ENCODE peak calls at places on chromosomes 16 and 17, in four cellular contexts. V is adrenal gland, Q is ovary, O is AG04449. C is an unnamed sample.

GRCh38 chr17:37672545-37673078 is 29.4 kb upstream of the DDX52 start:
- DNase-seq in V (no peak), Q (no peak), O (peak; percentile 31), C (no peak)

GRCh38 chr16:19681637-19682036 is 36.4 kb downstream of the KNOP1 start:
- DNase-seq in V (no peak), Q (no peak), O (no peak), C (no peak)

GRCh38 chr16:48041861-48042435 is 113.8 kb downstream of the ABCC12 start:
- DNase-seq in V (no peak), Q (no peak), O (no peak), C (no peak)

GRCh38 chr16:52556083-52556482 is 9.1 kb upstream of the TOX3 start:
- DNase-seq in V (no peak), Q (no peak), O (no peak), C (no peak)

GRCh38 chr16:76653390-76654026 is 376.3 kb downstream of the CNTNAP4 start:
- DNase-seq in V (peak; percentile 16), Q (no peak), O (peak; percentile 0), C (no peak)

GRCh38 chr16:67339453-67339852 is 12.8 kb downstream of the LRRC36 start:
- DNase-seq in V (no peak), Q (no peak), O (no peak), C (no peak)

GRCh38 chr17:49031965-49032928 is 35.1 kb downstream of the IGF2BP1 start:
- DNase-seq in V (peak; percentile 69), Q (no peak), O (no peak), C (peak; percentile 39)

GRCh38 chr16:74830646-74831045 is 56.0 kb upstream of the FA2H start:
- DNase-seq in V (no peak), Q (no peak), O (no peak), C (no peak)

GRCh38 chr17:60300011-60300410 is 91.9 kb downstream of the USP32 start:
- DNase-seq in V (no peak), Q (no peak), O (no peak), C (no peak)

GRCh38 chr17:49646391-49647255 is 31.3 kb downstream of the SPOP start:
- DNase-seq in V (peak; percentile 66), Q (no peak), O (peak; percentile 26), C (no peak)

GRCh38 chr16:80938035-80938927 is 68.4 kb downstream of the CMC2 start:
- DNase-seq in V (peak; percentile 86), Q (peak; percentile 64), O (peak; percentile 99), C (peak; percentile 99)

GRCh38 chr16:2767140-2767731 is 9.8 kb downstream of the ELOB start:
- DNase-seq in V (no peak), Q (no peak), O (no peak), C (no peak)

GRCh38 chr17:50207318-50207717 is 5.9 kb upstream of the COL1A1 start:
- DNase-seq in V (no peak), Q (peak; percentile 20), O (no peak), C (no peak)

GRCh38 chr16:23359092-23359760 is 57.1 kb downstream of the SCNN1B start:
- DNase-seq in V (no peak), Q (no peak), O (no peak), C (no peak)

GRCh38 chr16:72590179-72590937 is 418.4 kb upstream of the PMFBP1 start:
- DNase-seq in V (no peak), Q (no peak), O (peak; percentile 41), C (no peak)

GRCh38 chr17:951388-952132 is 28.0 kb downstream of the NXN start:
- DNase-seq in V (peak; percentile 58), Q (no peak), O (no peak), C (no peak)

GRCh38 chr16:19389246-19389645 is 28.4 kb upstream of the TMC5 start:
- DNase-seq in V (peak; percentile 55), Q (no peak), O (no peak), C (no peak)

GRCh38 chr17:36932383-36933173 is 4.7 kb upstream of the LHX1 start:
- DNase-seq in V (no peak), Q (no peak), O (no peak), C (no peak)

GRCh38 chr16:10896165-10896564 is 19.2 kb downstream of the CIITA start:
- DNase-seq in V (no peak), Q (no peak), O (no peak), C (no peak)

GRCh38 chr16:69378760-69379159 is 7.0 kb downstream of the TERF2 start:
- DNase-seq in V (no peak), Q (no peak), O (no peak), C (no peak)

GRCh38 chr17:6079960-6080359 is 9.8 kb downstream of the WSCD1 start:
- DNase-seq in V (no peak), Q (no peak), O (no peak), C (no peak)

GRCh38 chr16:89722392-89723278 is 1.3 kb downstream of the ZNF276 start:
- DNase-seq in V (peak; percentile 48), Q (no peak), O (no peak), C (no peak)

GRCh38 chr17:45190503-45191282 is 29.0 kb downstream of the HEXIM2 start:
- DNase-seq in V (no peak), Q (no peak), O (no peak), C (no peak)

GRCh38 chr16:24748242-24748641 is 18.8 kb downstream of the TNRC6A start:
- DNase-seq in V (peak; percentile 80), Q (peak; percentile 47), O (peak; percentile 71), C (peak; percentile 72)

GRCh38 chr17:58802188-58802587 is 46.5 kb downstream of the PPM1E start:
- DNase-seq in V (no peak), Q (no peak), O (no peak), C (no peak)

GRCh38 chr16:8893426-8893825 is 11.3 kb downstream of the LITAFD start:
- DNase-seq in V (no peak), Q (no peak), O (no peak), C (no peak)
- H3K4me3 ChIP-seq in V (no peak overlapping the region), Q (no peak overlapping the region), O (no peak overlapping the region), C (no peak overlapping the region)

GRCh38 chr17:79926002-79926307 is 86.7 kb upstream of the CBX4 start:
- DNase-seq in V (no peak), Q (no peak), O (no peak), C (no peak)

GRCh38 chr17:79922798-79923197 is 83.6 kb upstream of the CBX4 start:
- DNase-seq in V (no peak), Q (no peak), O (no peak), C (no peak)

GRCh38 chr17:79925242-79925957 is 86.2 kb upstream of the CBX4 start:
- DNase-seq in V (peak; percentile 82), Q (no peak), O (no peak), C (no peak)

GRCh38 chr17:79924639-79924976 is 85.4 kb upstream of the CBX4 start:
- DNase-seq in V (no peak), Q (no peak), O (no peak), C (no peak)

GRCh38 chr17:79923974-79924638 is 84.9 kb upstream of the CBX4 start:
- DNase-seq in V (peak; percentile 43), Q (no peak), O (no peak), C (no peak)
- TF ChIP-seq CTCF in V (no peak), Q (no peak), O (peak; percentile 61), C (peak; percentile 60)

GRCh38 chr17:74429604-74430384 is 2.1 kb upstream of the GPRC5C start:
- DNase-seq in V (peak; percentile 45), Q (peak; percentile 66), O (no peak), C (no peak)
- H3K4me3 ChIP-seq in V (no peak overlapping the region), Q (peak overlapping the region; percentile 52), O (no peak overlapping the region), C (no peak overlapping the region)

DNA sequence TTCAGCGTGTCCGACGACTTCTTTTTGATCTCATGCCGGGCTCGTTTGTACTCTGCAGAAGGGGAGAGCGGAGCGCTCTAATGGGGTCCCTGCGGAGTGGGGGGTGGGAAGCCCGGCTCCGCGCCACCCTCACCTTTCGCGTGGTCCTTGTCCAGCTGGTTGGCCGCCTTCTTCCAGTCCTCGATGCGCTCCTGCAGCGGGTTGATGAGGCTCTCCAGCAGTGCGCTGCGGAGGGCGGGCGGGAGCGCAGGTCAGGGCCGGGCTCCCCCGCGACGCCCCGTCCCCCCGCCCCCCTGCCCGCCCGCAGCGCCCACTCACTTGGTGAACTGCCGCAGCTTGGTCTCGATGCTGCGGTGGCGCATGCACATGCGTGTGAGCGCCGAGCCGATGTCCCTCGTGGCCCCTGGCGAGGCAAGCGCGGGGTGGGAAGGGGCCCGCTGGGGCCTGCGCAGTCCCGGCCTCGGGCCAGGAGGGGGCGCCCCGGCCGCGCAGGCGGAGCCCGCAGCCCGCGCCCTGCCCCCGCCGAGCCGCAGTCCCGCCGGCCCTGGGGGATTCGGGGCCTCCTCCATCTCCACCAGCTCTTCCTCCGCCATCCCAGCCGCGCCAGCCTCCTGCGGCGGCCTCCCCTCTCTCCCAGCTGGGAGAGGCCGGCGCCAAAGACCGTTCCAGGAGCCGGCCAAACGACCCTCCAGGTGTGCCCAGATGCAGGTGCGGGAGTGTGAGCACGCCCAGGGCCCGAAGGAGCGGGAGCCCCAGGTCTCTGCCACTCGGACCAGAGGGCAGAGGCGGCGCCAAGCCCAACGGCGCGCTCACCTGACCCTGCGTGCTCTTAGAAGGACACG is 6.0 kb downstream of the MTSS2 start:
- DNase-seq in V (no peak), Q (peak; percentile 59), O (no peak), C (no peak)
- TF ChIP-seq CTCF in V (peak; percentile 68), Q (peak; percentile 21), O (peak; percentile 51), C (peak; percentile 25)

DNA sequence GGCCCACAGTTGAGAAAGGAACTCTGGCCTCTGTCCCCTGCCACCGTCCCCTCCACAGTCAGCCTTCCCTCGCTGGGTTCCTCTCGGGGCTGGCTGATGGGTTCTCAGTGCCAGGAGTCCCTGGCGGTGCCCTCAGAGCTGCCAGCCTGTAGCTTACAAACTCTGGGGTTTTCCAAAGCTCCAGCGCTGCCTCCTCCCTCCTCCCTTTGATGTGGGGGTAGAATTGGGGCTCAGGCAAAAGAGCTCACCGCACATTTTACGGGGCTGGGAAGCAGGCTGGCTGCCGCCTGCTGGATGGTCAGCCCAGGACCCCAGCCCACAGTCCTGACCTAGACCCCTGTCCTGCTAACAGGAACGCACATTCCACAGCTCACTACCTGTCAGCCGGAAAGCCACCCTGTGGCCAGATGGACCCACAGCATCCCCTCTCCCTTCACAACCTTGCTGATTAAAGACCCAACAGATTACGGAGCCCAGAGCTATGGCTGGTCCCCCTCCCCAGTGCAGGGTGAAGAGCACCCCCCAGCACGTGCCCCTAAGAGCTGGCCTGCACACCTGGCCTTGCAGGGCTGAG is 6.0 kb downstream of the VASN start:
- DNase-seq in V (no peak), Q (no peak), O (no peak), C (no peak)
- H3K4me3 ChIP-seq in V (no peak overlapping the region), Q (no peak overlapping the region), O (no peak overlapping the region), C (no peak overlapping the region)

GRCh38 chr17:74780443-74781238 is 4.5 kb upstream of the NAT9 start:
- DNase-seq in V (no peak), Q (no peak), O (no peak), C (no peak)
- TF ChIP-seq CTCF in V (no peak), Q (no peak), O (peak; percentile 14), C (peak; percentile 35)